ENCODE peak calls at places on chromosome 14, in six cellular contexts. E, D, I, N, X and G are unnamed samples.

GRCh38 chr14:29627141-29627540 is 300.5 kb downstream of the PRKD1 start:
- DNase-seq in X (no peak), I (no peak), N (no peak), D (no peak), E (no peak), G (no peak)

GRCh38 chr14:39431416-39432178 is 636 bp downstream of the FBXO33 start:
- DNase-seq in E (peak; percentile 73), X (peak; percentile 11), D (peak; percentile 67), I (peak; percentile 78), N (peak; percentile 72), G (peak; percentile 84)

GRCh38 chr14:104655128-104655848 is 34.1 kb upstream of the INF2 start:
- DNase-seq in N (no peak), E (no peak), D (no peak), X (no peak), I (no peak), G (no peak)

GRCh38 chr14:89085154-89086059 is 261.0 kb downstream of the TTC8 start:
- DNase-seq in N (no peak), D (no peak), X (no peak), E (no peak), I (no peak), G (no peak)

GRCh38 chr14:103366741-103367140 is 18.5 kb upstream of the MARK3 start:
- DNase-seq in X (no peak), I (no peak), E (no peak), D (no peak), N (no peak), G (no peak)

GRCh38 chr14:101235042-101235871 is 326.0 kb upstream of the DIO3 start:
- DNase-seq in X (no peak), D (peak; percentile 75), N (no peak), E (peak; percentile 71), I (peak; percentile 76), G (no peak)

GRCh38 chr14:50955373-50956043 is 11.2 kb upstream of the PYGL start:
- DNase-seq in D (peak; percentile 78), X (no peak), N (no peak), E (peak; percentile 65), I (peak; percentile 81), G (no peak)

GRCh38 chr14:91731018-91731417 is 868 bp downstream of the CATSPERB start:
- DNase-seq in E (no peak), N (no peak), D (no peak), X (no peak), I (no peak), G (no peak)

GRCh38 chr14:99033951-99034350 is 238.0 kb downstream of the BCL11B start:
- DNase-seq in N (no peak), X (no peak), I (no peak), E (no peak), D (no peak), G (no peak)